ENCODE peak calls at places on chromosomes 1 and 21, in seven cellular contexts. M is kidney, B is fibroblast of lung, Z is prostate gland, Y is tibial artery, E is neural progenitor cell, K is esophagus muscularis mucosa. R is an unnamed sample. For H3K36me3, the result is how much of the 10 kb centered on the place peaks cover.

GRCh38 chr1:189597083-189597482 is 880.6 kb downstream of the BRINP3 start:
- DNase-seq in M (no peak), B (no peak), Z (no peak), Y (no peak), E (no peak), K (no peak), R (no peak)

GRCh38 chr1:162846256-162847212 is 14.4 kb downstream of the CCDC190 start:
- DNase-seq in M (no peak), B (peak), Z (no peak), Y (no peak), E (no peak), K (no peak), R (no peak)

GRCh38 chr1:229171934-229172333 is 99.0 kb upstream of the RAB4A start:
- DNase-seq in M (no peak), B (no peak), Z (peak), Y (no peak), E (no peak), K (no peak), R (no peak)

GRCh38 chr1:247102381-247102780 is 1.8 kb downstream of the ZNF669 start:
- DNase-seq in M (no peak), B (peak), Z (no peak), Y (no peak), E (no peak), K (no peak), R (no peak)

GRCh38 chr1:41102208-41102607 is 80.7 kb upstream of the SLFNL1 start:
- DNase-seq in M (peak), B (peak), Z (peak), Y (peak), E (no peak), K (peak), R (peak)

GRCh38 chr1:166354411-166354810 is 187.6 kb upstream of the FAM78B start:
- DNase-seq in M (no peak), B (no peak), Z (no peak), Y (no peak), E (peak), K (no peak), R (no peak)

GRCh38 chr1:43137445-43138052 is 34.5 kb downstream of the EBNA1BP2 start:
- DNase-seq in M (no peak), B (no peak), Z (no peak), Y (no peak), E (no peak), K (no peak), R (no peak)

GRCh38 chr1:179831852-179832699 is 45.5 kb downstream of the TOR1AIP2 start:
- DNase-seq in M (no peak), B (peak), Z (no peak), Y (no peak), E (no peak), K (peak), R (no peak)

GRCh38 chr1:52574594-52574993 is 21.7 kb upstream of the TUT4 start:
- DNase-seq in M (no peak), B (peak), Z (peak), Y (no peak), E (no peak), K (no peak), R (peak)

GRCh38 chr1:100538935-100539835 is 1.2 kb downstream of the GPR88 start:
- DNase-seq in M (peak), B (peak), Z (no peak), Y (no peak), E (peak), K (no peak), R (peak)

GRCh38 chr21:38839370-38839681 is 33.6 kb downstream of the ETS2 start:
- DNase-seq in M (no peak), B (no peak), Z (no peak), Y (no peak), E (no peak), K (no peak), R (no peak)
- H3K27ac ChIP-seq in M (no peak), B (peak), Z (no peak), Y (no peak), E (no peak), K (no peak), R (peak)

GRCh38 chr1:74753104-74753503 is 20.2 kb downstream of the TYW3 start:
- DNase-seq in M (no peak), B (no peak), Z (no peak), Y (no peak), E (peak), K (no peak), R (no peak)

GRCh38 chr1:74748962-74749361 is 16.0 kb downstream of the TYW3 start:
- DNase-seq in M (no peak), B (no peak), Z (no peak), Y (no peak), E (no peak), K (no peak), R (no peak)
- H3K36me3 ChIP-seq in M (under half), B (under half), Z (under half), Y (half or more), E (under half), K (half or more), R (under half)

GRCh38 chr1:225780609-225781008 is 3.0 kb downstream of the SRP9 start:
- DNase-seq in M (no peak), B (no peak), Z (no peak), Y (no peak), E (no peak), K (no peak), R (no peak)
- H3K27ac ChIP-seq in M (no peak), B (no peak), Z (no peak), Y (peak), E (no peak), K (peak), R (no peak)

DNA sequence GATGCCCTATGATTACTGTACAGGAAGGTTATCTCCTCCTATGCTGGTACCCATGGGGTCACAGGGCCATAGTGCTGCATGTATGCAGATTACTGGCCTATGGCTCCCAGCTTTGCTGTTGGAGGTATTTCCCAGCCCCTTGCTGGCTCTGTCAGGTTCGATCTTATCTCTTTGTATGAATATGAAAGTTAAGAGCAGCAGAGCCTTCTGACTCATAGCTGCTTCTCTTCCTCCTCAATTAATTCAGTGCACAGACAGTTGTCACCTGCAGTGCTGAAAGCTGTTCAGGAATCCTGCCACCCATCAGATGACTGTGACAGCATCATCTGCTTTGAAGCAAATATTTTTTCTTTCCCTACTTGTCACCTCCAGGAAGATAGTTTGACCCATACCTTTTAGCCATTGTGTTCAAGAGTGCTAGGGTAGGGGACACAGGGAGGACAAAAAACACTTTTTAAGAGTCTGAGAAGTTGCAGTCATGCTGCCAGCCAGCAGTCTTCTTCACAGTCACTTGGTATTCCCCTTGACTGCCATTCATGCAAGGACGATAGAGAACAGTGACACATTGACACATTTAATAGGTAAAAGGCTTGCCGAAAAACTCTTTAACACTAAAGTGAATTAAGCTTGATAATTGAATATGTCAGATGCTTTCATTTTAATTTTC is 73.1 kb downstream of the KIF1B start:
- DNase-seq in M (no peak), B (peak), Z (no peak), Y (no peak), E (no peak), K (no peak), R (no peak)
- H3K36me3 ChIP-seq in M (under half), B (under half), Z (under half), Y (half or more), E (under half), K (half or more), R (under half)

DNA sequence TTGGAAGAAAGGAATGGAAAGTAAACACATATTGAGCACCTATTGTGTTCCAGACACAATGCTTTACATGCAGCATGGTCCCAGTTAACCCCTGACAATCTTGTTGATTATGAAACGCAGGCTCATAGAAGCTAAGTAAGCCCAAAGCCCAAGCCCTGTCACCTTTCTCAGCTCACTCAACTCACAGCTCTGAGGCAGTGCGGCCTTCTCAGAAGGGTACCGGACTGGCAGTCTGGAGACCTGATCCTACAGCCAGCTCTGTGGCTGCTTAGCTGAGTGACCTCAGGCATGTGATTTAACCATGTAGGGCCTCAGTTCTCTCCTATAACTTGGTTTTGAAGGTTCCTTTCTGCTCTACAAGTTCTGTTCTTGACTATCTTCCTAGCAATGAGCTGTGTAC is 464 bp upstream of the RNASEL start:
- DNase-seq in M (no peak), B (no peak), Z (no peak), Y (no peak), E (no peak), K (no peak), R (no peak)
- H3K27ac ChIP-seq in M (peak), B (no peak), Z (peak), Y (peak), E (no peak), K (peak), R (no peak)

DNA sequence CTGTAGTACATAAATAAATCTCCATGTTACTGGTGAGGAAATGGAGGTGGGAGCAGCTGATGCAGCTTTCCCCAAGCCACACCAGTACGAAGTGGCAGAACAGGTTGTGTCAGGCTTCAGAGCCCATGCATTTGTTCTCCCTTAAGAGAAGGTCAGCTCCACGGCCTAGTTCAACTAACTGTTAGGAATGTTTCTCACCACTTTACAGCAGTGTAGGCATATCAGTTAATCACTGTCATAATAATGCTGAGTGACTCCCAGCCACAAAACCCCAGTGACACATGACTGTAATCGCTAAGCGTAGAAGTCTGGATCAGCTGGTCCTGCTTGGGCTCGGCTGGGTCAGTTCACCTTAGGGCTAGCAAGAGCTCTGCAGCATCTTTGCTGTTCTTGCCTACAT is 90.4 kb downstream of the VPS26C start:
- DNase-seq in M (no peak), B (no peak), Z (peak), Y (no peak), E (no peak), K (no peak), R (peak)
- H3K36me3 ChIP-seq in M (under half), B (under half), Z (under half), Y (half or more), E (under half), K (half or more), R (under half)

R was measured in mammary epithelial cell.